ENCODE peak calls at places on chromosomes 7 and 10, in five cellular contexts. S is fibroblast of lung, B is neural progenitor cell, Z is GM23248, Q is hepatocyte. V is an unnamed sample.

GRCh38 chr7:15780271-15780670 is 93.8 kb upstream of the MEOX2 start:
- DNase-seq in S (peak; percentile 20), B (no peak), Z (peak; percentile 53), Q (no peak), V (no peak)

GRCh38 chr7:151590801-151591771 is 71.4 kb upstream of the RHEB start:
- DNase-seq in S (no peak), B (no peak), Z (no peak), Q (no peak), V (no peak)

GRCh38 chr7:104923010-104923421 is 91.0 kb upstream of the KMT2E start:
- DNase-seq in S (peak; percentile 91), B (peak; percentile 86), Z (peak; percentile 92), Q (peak; percentile 87), V (peak; percentile 95)

GRCh38 chr10:128429835-128430513 is 303.8 kb upstream of the MKI67 start:
- DNase-seq in S (no peak), B (peak; percentile 27), Z (no peak), Q (no peak), V (no peak)

GRCh38 chr10:60203993-60204618 is 185.6 kb downstream of the ANK3 start:
- DNase-seq in S (peak; percentile 61), B (peak; percentile 66), Z (peak; percentile 72), Q (peak; percentile 60), V (peak; percentile 28)

GRCh38 chr7:140212100-140212881 is 35.5 kb upstream of the KDM7A start:
- DNase-seq in S (no peak), B (no peak), Z (peak; percentile 65), Q (no peak), V (peak; percentile 92)

GRCh38 chr10:90571876-90572275 is 286.0 kb downstream of the HTR7 start:
- DNase-seq in S (peak; percentile 56), B (no peak), Z (no peak), Q (no peak), V (no peak)

GRCh38 chr7:19390795-19391194 is 245.6 kb upstream of the FERD3L start:
- DNase-seq in S (no peak), B (no peak), Z (no peak), Q (no peak), V (no peak)

GRCh38 chr10:2525781-2526180 is 541.6 kb upstream of the PFKP start:
- DNase-seq in S (no peak), B (no peak), Z (no peak), Q (no peak), V (no peak)

GRCh38 chr7:129635300-129636029 is 23.9 kb downstream of the NRF1 start:
- DNase-seq in S (peak; percentile 85), B (peak; percentile 78), Z (peak; percentile 81), Q (peak; percentile 76), V (peak; percentile 85)

GRCh38 chr7:157476201-157476600 is 139.4 kb downstream of the DNAJB6 start:
- DNase-seq in S (no peak), B (no peak), Z (no peak), Q (no peak), V (no peak)

DNA sequence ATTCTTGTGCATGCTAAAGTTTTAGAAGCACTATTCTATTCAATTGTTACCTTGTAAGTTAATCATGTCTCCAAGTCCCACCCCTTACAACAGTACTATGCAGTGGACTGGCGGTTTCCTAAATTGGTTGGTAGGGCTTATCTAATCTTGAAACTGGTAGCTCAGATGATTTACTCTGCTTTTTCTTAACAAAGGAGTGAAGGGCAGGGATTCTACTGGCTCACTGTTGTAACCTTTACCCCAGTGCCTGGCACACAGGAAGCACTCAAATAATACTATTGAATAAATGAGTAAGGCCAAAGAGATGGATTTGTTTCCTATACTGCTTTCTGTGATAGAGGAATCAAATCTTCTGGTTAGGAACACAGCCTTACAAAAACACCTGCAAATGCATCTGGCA is 46.0 kb upstream of the CYCS start:
- DNase-seq in S (no peak), B (no peak), Z (no peak), Q (no peak), V (no peak)
- TF ChIP-seq EZH2 in S (no peak), B (no peak), Z (no peak), Q (no peak), V (no peak)

DNA sequence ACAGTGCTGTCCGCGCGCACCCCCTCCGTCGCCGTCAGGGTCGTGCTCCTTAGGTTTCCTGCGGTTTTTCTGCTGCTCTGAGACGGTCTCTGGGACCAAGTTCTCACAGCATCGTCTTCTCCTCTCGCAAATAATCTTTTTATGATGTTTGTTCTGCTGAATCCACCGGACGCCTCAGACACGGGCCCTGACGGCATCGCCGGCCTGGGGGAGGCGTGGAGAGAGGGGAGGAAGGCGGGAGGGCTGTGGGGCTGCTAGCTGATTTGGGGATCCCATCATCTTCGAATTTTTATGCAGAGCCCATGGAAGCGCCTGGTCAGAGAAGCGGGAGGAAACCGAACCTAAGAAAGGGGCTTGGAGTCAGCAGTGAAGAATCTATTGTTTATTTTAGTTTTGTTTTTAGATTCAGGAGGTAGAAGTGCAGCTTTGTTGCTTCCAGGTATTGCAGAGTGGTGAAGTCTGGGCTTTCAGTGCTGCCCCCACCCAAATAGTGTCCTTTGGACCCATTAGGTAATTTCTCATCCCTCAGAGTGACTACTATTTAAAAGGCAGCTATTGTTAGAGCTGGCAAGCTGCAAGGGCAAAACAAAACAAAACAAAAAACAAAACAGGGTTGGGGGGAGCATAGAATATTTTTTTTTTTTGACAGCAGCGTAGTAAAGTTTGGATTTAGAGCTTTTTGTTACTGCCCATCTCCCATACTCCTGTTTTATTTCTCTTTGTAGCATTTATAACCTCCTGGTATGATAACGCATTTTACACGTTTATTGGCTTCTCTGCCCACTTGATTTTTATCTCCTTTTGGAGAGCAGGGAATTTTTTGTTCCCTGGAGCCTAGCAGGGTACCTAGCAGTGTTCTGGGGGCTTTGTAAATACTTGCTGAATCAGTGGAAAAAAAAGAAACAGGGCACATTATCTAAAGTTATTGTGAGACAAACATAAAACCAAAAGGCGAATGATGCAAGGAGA is 92.6 kb downstream of the SPAG6 start:
- DNase-seq in S (no peak), B (peak; percentile 23), Z (peak; percentile 63), Q (peak; percentile 54), V (peak; percentile 7)
- TF ChIP-seq EZH2 in S (no peak), B (peak; percentile 5), Z (no peak), Q (no peak), V (no peak)

GRCh38 chr7:132577206-132578049 is 1.2 kb upstream of the PLXNA4 start:
- DNase-seq in S (peak; percentile 75), B (peak; percentile 92), Z (peak; percentile 72), Q (peak; percentile 83), V (no peak)
- TF ChIP-seq EZH2 in S (peak; percentile 68), B (peak; percentile 36), Z (peak; percentile 79), Q (no peak), V (no peak)

GRCh38 chr10:8042864-8043568 is 11.5 kb upstream of the GATA3 start:
- DNase-seq in S (no peak), B (peak; percentile 46), Z (no peak), Q (no peak), V (no peak)

GRCh38 chr10:8043569-8044306 is 10.8 kb upstream of the GATA3 start:
- DNase-seq in S (no peak), B (peak; percentile 82), Z (no peak), Q (peak; percentile 33), V (no peak)

GRCh38 chr10:8041284-8042031 is 13.0 kb upstream of the GATA3 start:
- DNase-seq in S (no peak), B (no peak), Z (no peak), Q (no peak), V (no peak)

GRCh38 chr10:8040651-8041050 is 13.8 kb upstream of the GATA3 start:
- DNase-seq in S (no peak), B (no peak), Z (no peak), Q (no peak), V (no peak)

GRCh38 chr10:8042032-8042863 is 12.2 kb upstream of the GATA3 start:
- DNase-seq in S (no peak), B (peak; percentile 27), Z (no peak), Q (no peak), V (no peak)
- TF ChIP-seq EZH2 in S (peak; percentile 83), B (peak; percentile 57), Z (peak; percentile 93), Q (peak; percentile 5), V (no peak)